ENCODE peak calls at places on chromosomes 3 and 15, in four cellular contexts. W is endothelial cell of umbilical vein, V is cardiac fibroblast, Z is LNCaP clone FGC. B is an unnamed sample.
A peak's percentile ranks its signal among the peaks of the same experiment; 100 is the strongest.

GRCh38 chr3:101803152-101803782 is 24.3 kb downstream of the NXPE3 start:
- DNase-seq in W (peak; percentile 55), V (peak; percentile 85), Z (peak; percentile 34), B (peak; percentile 64)

GRCh38 chr3:150114873-150115570 is 144.3 kb upstream of the PFN2 start:
- DNase-seq in W (no peak), V (peak; percentile 59), Z (no peak), B (no peak)

GRCh38 chr3:63364495-63364894 is 86.4 kb downstream of the SYNPR start:
- DNase-seq in W (peak; percentile 44), V (peak; percentile 64), Z (peak; percentile 11), B (no peak)

GRCh38 chr15:63880744-63881143 is 47.0 kb upstream of the HERC1 start:
- DNase-seq in W (peak; percentile 88), V (peak; percentile 66), Z (no peak), B (no peak)

GRCh38 chr3:66353530-66353929 is 132.7 kb downstream of the SLC25A26 start:
- DNase-seq in W (no peak), V (peak; percentile 74), Z (no peak), B (no peak)

GRCh38 chr3:52705688-52706686 is at the start of the genes GLT8D1 and SPCS1:
- DNase-seq in W (peak; percentile 90), V (peak; percentile 89), Z (peak; percentile 56), B (no peak)

GRCh38 chr15:49163678-49164077 is 6.4 kb upstream of the GALK2 start:
- DNase-seq in W (no peak), V (no peak), Z (no peak), B (no peak)

GRCh38 chr3:187265461-187265955 is 26.0 kb downstream of the MASP1 start:
- DNase-seq in W (peak; percentile 94), V (no peak), Z (no peak), B (no peak)

GRCh38 chr15:100735654-100736053 is 133.3 kb downstream of the ASB7 start:
- DNase-seq in W (no peak), V (no peak), Z (no peak), B (no peak)

GRCh38 chr15:59260090-59260489 is 53.4 kb downstream of the LDHAL6B start:
- DNase-seq in W (no peak), V (no peak), Z (no peak), B (no peak)

GRCh38 chr15:95024388-95024787 is 793.0 kb downstream of the MCTP2 start:
- DNase-seq in W (peak; percentile 46), V (peak; percentile 65), Z (no peak), B (no peak)

GRCh38 chr3:13088020-13089006 is 15.1 kb upstream of the IQSEC1 start:
- DNase-seq in W (no peak), V (no peak), Z (no peak), B (no peak)

GRCh38 chr15:74776851-74777768 is 4.8 kb upstream of the CSK start:
- DNase-seq in W (peak; percentile 78), V (peak; percentile 28), Z (no peak), B (no peak)

GRCh38 chr3:102574355-102574754 is 139.5 kb downstream of the ZPLD1 start:
- DNase-seq in W (no peak), V (no peak), Z (no peak), B (no peak)

GRCh38 chr3:31724681-31725080 is 192.0 kb downstream of the STT3B start:
- DNase-seq in W (no peak), V (peak; percentile 44), Z (no peak), B (no peak)

GRCh38 chr3:137409584-137409983 is 354.5 kb upstream of the SOX14 start:
- DNase-seq in W (no peak), V (no peak), Z (no peak), B (no peak)

GRCh38 chr3:182067423-182067822 is 355.7 kb downstream of the SOX2 start:
- DNase-seq in W (no peak), V (no peak), Z (no peak), B (no peak)

GRCh38 chr15:58694641-58695398 is 54.7 kb downstream of the ADAM10 start:
- DNase-seq in W (no peak), V (peak; percentile 28), Z (no peak), B (no peak)

GRCh38 chr3:113499081-113499480 is 15.9 kb downstream of the SPICE1 start:
- DNase-seq in W (no peak), V (peak; percentile 14), Z (no peak), B (no peak)

GRCh38 chr3:160447544-160447943 is 2.0 kb downstream of the TRIM59 start:
- DNase-seq in W (peak; percentile 36), V (peak; percentile 72), Z (no peak), B (no peak)

GRCh38 chr3:39961404-39961693 is 151.9 kb downstream of the MYRIP start:
- DNase-seq in W (no peak), V (no peak), Z (no peak), B (no peak)

GRCh38 chr15:41263891-41264351 is 32.9 kb downstream of the CHP1 start:
- DNase-seq in W (no peak), V (peak; percentile 52), Z (no peak), B (no peak)

GRCh38 chr3:138694287-138695007 is 85.9 kb downstream of the FAIM start:
- DNase-seq in W (peak; percentile 58), V (peak; percentile 91), Z (no peak), B (peak; percentile 81)

GRCh38 chr15:91915576-91915975 is 62.1 kb downstream of the SLCO3A1 start:
- DNase-seq in W (no peak), V (no peak), Z (no peak), B (no peak)

GRCh38 chr3:147417896-147418295 is 8.7 kb downstream of the ZIC1 start:
- DNase-seq in W (no peak), V (no peak), Z (no peak), B (no peak)

GRCh38 chr3:162437480-162437879 is 940.9 kb downstream of the OTOL1 start:
- DNase-seq in W (no peak), V (peak; percentile 76), Z (no peak), B (no peak)

GRCh38 chr3:128936341-128936740 is 56.9 kb downstream of the ACAD9 start:
- DNase-seq in W (no peak), V (no peak), Z (no peak), B (no peak)

DNA sequence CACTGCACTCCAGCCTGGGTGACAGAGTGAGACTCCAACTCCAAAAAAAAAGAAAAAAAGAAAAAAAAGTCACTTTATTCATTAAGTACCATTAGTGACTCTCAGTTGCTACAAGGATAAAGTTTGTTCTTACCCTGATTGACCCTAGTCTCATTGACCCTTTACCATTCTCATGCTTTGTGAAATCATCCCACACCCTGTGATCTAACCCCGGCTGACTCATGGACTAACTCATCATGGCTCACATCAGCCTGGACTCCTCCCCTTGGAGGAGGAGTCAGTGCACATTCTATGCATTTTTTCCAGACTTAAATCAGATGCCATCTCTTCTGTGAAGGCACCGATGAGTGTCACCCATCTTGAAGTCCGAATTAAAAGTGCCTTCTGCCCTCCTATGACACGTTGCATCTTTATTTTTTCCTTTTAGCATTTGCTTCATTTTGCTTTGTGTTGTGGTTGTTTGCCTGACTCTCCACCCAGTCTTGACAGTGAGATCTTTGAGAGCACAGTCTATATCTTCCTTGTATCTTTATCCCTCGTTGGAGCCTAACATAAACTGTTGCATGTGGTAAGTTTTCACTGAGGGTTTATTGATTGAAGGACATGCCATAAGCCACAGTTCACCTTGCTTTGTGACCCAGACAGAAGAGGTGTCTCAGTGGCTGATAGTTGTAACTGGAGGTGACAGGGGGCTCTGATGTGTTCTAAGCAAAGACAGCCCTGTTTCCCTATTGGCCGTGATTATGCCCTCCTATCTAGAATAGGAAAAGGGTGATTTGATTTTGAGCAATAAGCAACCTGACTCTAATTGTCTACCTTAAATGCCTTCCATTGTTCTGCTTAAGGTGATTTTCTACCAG is 72.1 kb downstream of the IL1RAP start:
- DNase-seq in W (peak; percentile 69), V (peak; percentile 99), Z (no peak), B (peak; percentile 63)
- H3K4me3 ChIP-seq in W (no peak overlapping the region), V (peak overlapping the region; percentile 15), Z (no peak overlapping the region), B (no peak overlapping the region)

GRCh38 chr3:18766971-18767370 is 341.8 kb upstream of the SATB1 start:
- DNase-seq in W (no peak), V (no peak), Z (no peak), B (no peak)
- H3K4me3 ChIP-seq in W (no peak overlapping the region), V (no peak overlapping the region), Z (no peak overlapping the region), B (no peak overlapping the region)

DNA sequence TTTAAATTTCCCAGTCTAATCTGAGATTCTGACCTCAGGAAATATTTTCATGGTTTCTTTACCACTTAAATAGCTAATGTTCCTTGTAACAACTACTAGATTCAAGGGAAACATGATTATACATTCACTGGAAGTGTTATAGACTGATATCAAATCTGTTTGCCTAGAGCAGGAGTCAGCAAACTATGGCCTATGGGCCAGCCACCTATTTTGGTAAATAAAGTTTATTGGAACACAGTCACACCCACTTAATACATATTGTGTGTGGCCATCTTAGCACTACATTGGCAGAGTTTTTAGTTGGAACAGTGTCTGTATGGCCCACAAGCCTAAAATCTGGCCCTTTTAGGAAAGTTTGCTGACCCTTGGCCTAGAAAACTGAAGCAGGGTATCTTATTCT is 50.1 kb downstream of the GLCE start:
- DNase-seq in W (no peak), V (no peak), Z (peak; percentile 31), B (no peak)
- H3K4me3 ChIP-seq in W (no peak overlapping the region), V (no peak overlapping the region), Z (no peak overlapping the region), B (no peak overlapping the region)

GRCh38 chr3:69842789-69843188 is 103.5 kb downstream of the MITF start:
- DNase-seq in W (no peak), V (no peak), Z (no peak), B (no peak)

GRCh38 chr3:69833591-69833990 is 94.3 kb downstream of the MITF start:
- DNase-seq in W (no peak), V (no peak), Z (peak; percentile 73), B (no peak)

GRCh38 chr3:69838217-69838616 is 99.0 kb downstream of the MITF start:
- DNase-seq in W (no peak), V (peak; percentile 86), Z (no peak), B (peak; percentile 94)

GRCh38 chr3:69838696-69839515 is 99.6 kb downstream of the MITF start:
- DNase-seq in W (no peak), V (no peak), Z (no peak), B (no peak)
- H3K4me3 ChIP-seq in W (no peak overlapping the region), V (no peak overlapping the region), Z (no peak overlapping the region), B (no peak overlapping the region)

DNA sequence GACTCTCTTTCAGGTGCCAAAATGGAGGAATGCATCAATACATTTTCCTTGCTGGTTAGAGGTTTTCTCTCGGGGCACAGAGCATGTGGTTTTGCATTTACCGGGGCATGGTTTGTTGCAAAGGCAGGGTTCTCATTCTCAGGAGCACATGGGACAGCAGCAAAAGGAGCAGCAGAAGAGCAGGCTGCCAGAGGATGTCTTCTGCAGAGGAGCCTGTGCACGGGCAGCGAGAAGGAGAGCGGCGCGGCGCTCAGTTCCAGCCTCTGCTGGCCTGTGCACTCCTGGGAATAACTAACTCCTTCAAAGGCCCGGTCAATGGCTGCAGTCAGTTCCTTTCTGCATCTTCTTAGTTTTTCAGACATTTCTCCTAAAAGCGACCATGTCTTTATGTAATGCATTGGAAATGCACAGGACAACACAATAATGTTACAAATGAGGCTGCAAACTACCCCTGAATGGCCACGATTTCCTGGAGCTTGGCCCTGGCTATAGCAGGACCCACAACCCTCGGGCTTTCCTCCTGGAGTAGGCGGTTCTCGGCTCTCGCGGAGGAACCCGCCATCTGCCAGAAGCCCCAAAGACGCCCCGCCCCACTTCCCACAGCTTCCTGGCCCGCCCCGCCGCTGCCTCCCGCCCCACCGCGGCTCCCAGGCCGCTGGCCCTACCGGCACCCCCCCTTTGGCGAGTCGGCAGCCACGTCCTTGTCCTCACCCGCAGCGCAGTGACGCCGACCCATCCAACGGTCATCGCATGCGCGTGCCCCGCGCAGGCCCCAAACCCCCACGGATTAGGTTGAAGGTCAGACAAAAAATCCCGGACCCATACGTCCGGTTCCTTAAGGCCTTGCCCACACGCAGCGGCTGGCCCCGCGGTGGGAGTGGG is at the start of gene C3orf62:
- DNase-seq in W (peak; percentile 87), V (peak; percentile 81), Z (peak; percentile 58), B (no peak)
- H3K4me3 ChIP-seq in W (peak within 1 kb of the TSS; percentile 65), V (peak within 1 kb of the TSS; percentile 48), Z (peak within 1 kb of the TSS; percentile 58), B (peak within 1 kb of the TSS; percentile 48)

B was measured in HFF-Myc.